ENCODE peak calls at places on chromosomes 7 and 10, in five cellular contexts. Y is effector memory CD4-positive, alpha-beta T cell; J is neural progenitor cell; N is Peyer's patch; A is ovary. R is an unnamed sample. For H3K36me3, the result is how much of the 10 kb centered on the place peaks cover.

GRCh38 chr10:34163075-34163905 is 651.8 kb downstream of the PARD3 start:
- DNase-seq in J (no peak), Y (no peak), A (no peak), N (no peak), R (no peak)

GRCh38 chr10:50336140-50336539 is 84.8 kb upstream of the ASAH2 start:
- DNase-seq in N (no peak), Y (no peak), J (no peak), A (no peak), R (no peak)

GRCh38 chr10:67110286-67110685 is 184.4 kb downstream of the LRRTM3 start:
- DNase-seq in J (no peak), Y (no peak), A (no peak), N (no peak), R (no peak)

GRCh38 chr7:68321076-68321639 is 1277.1 kb upstream of the AUTS2 start:
- DNase-seq in Y (no peak), J (peak), A (no peak), N (no peak), R (no peak)

GRCh38 chr10:14648042-14648765 is 126.5 kb downstream of the FAM107B start:
- DNase-seq in Y (peak), A (peak), N (peak), J (peak), R (peak)

GRCh38 chr10:43978936-43979335 is 330.3 kb upstream of the ZNF32 start:
- DNase-seq in N (no peak), J (no peak), Y (no peak), A (no peak), R (no peak)

GRCh38 chr7:92723205-92723604 is 113.2 kb downstream of the CDK6 start:
- DNase-seq in J (no peak), A (no peak), Y (no peak), N (no peak), R (no peak)

GRCh38 chr7:119219663-119220062 is 995.2 kb downstream of the ANKRD7 start:
- DNase-seq in A (no peak), Y (no peak), N (no peak), J (no peak), R (no peak)

GRCh38 chr7:150567846-150568245 is 656 bp downstream of the GIMAP4 start:
- DNase-seq in N (no peak), A (no peak), J (no peak), Y (no peak), R (no peak)

GRCh38 chr7:150966002-150966401 is 12.1 kb downstream of the KCNH2 start:
- DNase-seq in N (no peak), Y (no peak), A (no peak), J (peak), R (no peak)

GRCh38 chr7:129144834-129145668 is 544 bp downstream of the TSPAN33 start:
- DNase-seq in J (no peak), A (no peak), Y (no peak), N (peak), R (no peak)

GRCh38 chr7:34011711-34012110 is 106.4 kb downstream of the BMPER start:
- DNase-seq in Y (no peak), J (no peak), N (no peak), A (no peak), R (no peak)

GRCh38 chr10:35898722-35899485 is 256.8 kb upstream of the FZD8 start:
- DNase-seq in A (no peak), Y (no peak), J (no peak), N (no peak), R (no peak)

GRCh38 chr7:875476-876076 is 778 bp upstream of the GET4 start:
- DNase-seq in J (no peak), Y (no peak), A (peak), N (peak), R (no peak)

GRCh38 chr7:875051-875450 is 1.3 kb upstream of the GET4 start:
- DNase-seq in N (no peak), J (peak), A (no peak), Y (no peak), R (no peak)

GRCh38 chr7:876077-876971 is at the start of gene GET4:
- DNase-seq in N (peak), A (peak), J (peak), Y (peak), R (peak)

GRCh38 chr7:873367-874002 is 2.9 kb upstream of the GET4 start:
- DNase-seq in A (peak), N (peak), Y (peak), J (peak), R (peak)

GRCh38 chr7:874036-874749 is 2.2 kb upstream of the GET4 start:
- DNase-seq in Y (no peak), A (peak), N (no peak), J (no peak), R (no peak)
- H3K36me3 ChIP-seq in Y (under half), A (under half), N (under half), J (under half), R (under half)

GRCh38 chr7:112782498-112782897 is 7.7 kb downstream of the TMEM168 start:
- DNase-seq in Y (no peak), A (no peak), J (no peak), N (no peak), R (no peak)
- H3K36me3 ChIP-seq in Y (under half), A (under half), J (under half), N (under half), R (under half)

DNA sequence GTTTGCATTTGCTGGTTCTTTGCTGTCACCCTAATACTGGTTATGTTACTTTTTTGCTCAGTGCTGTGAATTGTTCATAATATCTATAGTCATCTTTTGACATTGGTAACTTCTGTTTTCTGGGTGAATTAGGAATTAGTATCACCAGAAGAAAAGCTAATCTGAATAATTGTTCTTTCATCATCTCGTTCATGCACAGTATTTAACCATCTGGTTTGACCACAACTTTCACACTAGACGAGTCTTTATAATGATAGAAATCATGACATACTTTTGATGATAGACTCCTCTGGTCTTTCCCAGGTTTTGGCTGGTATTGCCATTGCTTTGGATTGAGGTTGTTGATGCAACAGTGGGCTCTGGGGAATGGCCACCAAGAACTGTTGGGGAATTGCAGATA is 25.1 kb downstream of the SGPL1 start:
- DNase-seq in Y (no peak), N (no peak), J (no peak), A (no peak), R (no peak)
- H3K36me3 ChIP-seq in Y (under half), N (under half), J (under half), A (under half), R (under half)

GRCh38 chr7:22291979-22292378 is 65.0 kb downstream of the RAPGEF5 start:
- DNase-seq in N (no peak), Y (no peak), J (no peak), A (no peak), R (no peak)
- H3K36me3 ChIP-seq in N (under half), Y (under half), J (under half), A (under half), R (under half)

GRCh38 chr7:99563650-99564049 is 5.2 kb downstream of the ZNF655 start:
- DNase-seq in N (no peak), J (no peak), A (no peak), Y (no peak), R (no peak)
- H3K36me3 ChIP-seq in N (under half), J (under half), A (under half), Y (half or more), R (half or more)

GRCh38 chr7:85274452-85274851 is 87.6 kb upstream of the SEMA3D start:
- DNase-seq in A (no peak), J (peak), N (no peak), Y (no peak), R (no peak)
- H3K36me3 ChIP-seq in A (under half), J (under half), N (under half), Y (under half), R (under half)

DNA sequence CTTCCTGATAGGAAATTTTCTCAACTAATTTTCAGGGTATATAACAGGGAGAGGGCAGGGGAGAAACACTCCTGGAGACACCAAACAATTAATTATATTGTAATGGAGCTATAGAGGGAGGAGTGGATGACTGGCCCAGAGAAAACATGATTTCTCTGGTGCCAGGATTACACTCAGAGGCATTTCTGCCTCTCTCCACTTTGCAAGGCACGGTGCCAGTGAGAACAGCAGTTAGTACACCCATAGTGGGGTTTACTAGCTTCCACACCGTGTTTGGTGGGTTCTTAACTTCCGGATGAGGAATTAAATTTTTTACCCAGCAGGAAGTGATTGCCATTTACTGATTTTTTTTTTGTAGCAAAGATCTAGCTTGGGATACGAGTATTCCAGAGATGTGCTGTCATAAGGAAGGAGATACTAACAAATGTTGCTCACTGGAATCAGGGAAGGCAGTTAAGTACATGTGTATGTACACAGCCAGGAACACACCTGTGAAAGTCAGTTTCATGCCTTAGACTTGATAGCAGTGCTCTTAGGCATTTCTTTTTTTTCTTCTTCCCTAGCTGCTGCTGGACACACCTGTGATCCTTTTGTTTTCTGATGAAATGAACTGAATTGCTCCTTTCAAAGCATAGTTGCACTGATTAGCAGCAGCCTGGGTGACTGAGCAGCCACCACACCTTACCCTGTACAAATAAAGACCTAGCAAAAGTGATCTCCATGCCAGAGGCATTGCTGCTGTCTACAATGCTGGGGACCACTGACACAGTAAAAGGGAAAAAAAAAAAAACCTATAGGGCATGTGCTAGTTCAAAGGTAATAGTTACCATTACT is 58.1 kb downstream of the POLL start:
- DNase-seq in J (no peak), A (no peak), N (no peak), Y (no peak), R (no peak)
- H3K36me3 ChIP-seq in J (under half), A (under half), N (under half), Y (under half), R (under half)

GRCh38 chr10:79349766-79350406 is 2.6 kb downstream of the PPIF start:
- DNase-seq in N (no peak), J (no peak), Y (no peak), A (no peak), R (peak)

GRCh38 chr10:79347894-79348639 is 798 bp downstream of the PPIF start:
- DNase-seq in A (peak), N (peak), J (peak), Y (peak), R (peak)

GRCh38 chr10:79349072-79349491 is 1.8 kb downstream of the PPIF start:
- DNase-seq in N (no peak), A (no peak), Y (no peak), J (no peak), R (peak)

GRCh38 chr10:79347226-79347893 is at the start of gene PPIF:
- DNase-seq in J (peak), N (peak), A (peak), Y (peak), R (peak)

GRCh38 chr10:79348640-79348988 is 1.3 kb downstream of the PPIF start:
- DNase-seq in A (peak), N (no peak), Y (no peak), J (no peak), R (no peak)
- H3K36me3 ChIP-seq in A (under half), N (under half), Y (under half), J (under half), R (under half)

DNA sequence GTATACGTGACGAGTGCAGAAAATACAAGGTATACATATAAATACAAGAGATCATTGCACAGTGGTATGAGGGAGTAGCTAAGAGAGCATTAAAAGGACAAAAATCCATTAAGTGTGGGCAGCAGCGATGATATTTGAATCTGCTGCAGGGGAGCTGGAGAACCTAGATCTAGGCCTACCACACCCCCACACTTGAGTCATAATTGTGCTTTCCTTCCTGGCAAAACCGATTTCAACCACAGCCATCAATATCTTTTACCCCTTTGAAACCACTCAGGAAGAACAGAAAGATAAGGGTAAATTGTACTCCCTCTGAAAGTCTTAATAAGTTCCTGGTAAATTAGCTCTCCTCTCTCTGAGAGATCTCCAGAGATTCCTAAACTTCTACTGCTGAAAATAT is 345.0 kb downstream of the SORCS1 start:
- DNase-seq in J (no peak), Y (no peak), A (no peak), N (no peak), R (no peak)
- H3K36me3 ChIP-seq in J (under half), Y (under half), A (under half), N (under half), R (under half)

R was measured in right atrium auricular region.